ENCODE peak calls at places on chromosome 5, in four cellular contexts. One of them, this sample, is unnamed.

GRCh38 chr5:23820764-23821471 is 313.5 kb downstream of the PRDM9 start:
- DNase-seq in memory B cell: no peak
- DNase-seq in C1 segment of cervical spinal cord: no peak
- DNase-seq in HFF-Myc: no peak
- DNase-seq in this sample: no peak

GRCh38 chr5:143505354-143505753 is 101.9 kb upstream of the NR3C1 start:
- DNase-seq in memory B cell: no peak
- DNase-seq in C1 segment of cervical spinal cord: no peak
- DNase-seq in HFF-Myc: no peak
- DNase-seq in this sample: no peak

GRCh38 chr5:56917534-56917933 is 8.1 kb downstream of the SETD9 start:
- DNase-seq in memory B cell: no peak
- DNase-seq in C1 segment of cervical spinal cord: no peak
- DNase-seq in HFF-Myc: no peak
- DNase-seq in this sample: no peak

GRCh38 chr5:139774980-139775654 is 20.5 kb upstream of the PSD2 start:
- DNase-seq in memory B cell: peak
- DNase-seq in C1 segment of cervical spinal cord: peak
- DNase-seq in HFF-Myc: peak
- DNase-seq in this sample: peak

GRCh38 chr5:39138892-39139291 is 64.7 kb upstream of the RICTOR start:
- DNase-seq in memory B cell: no peak
- DNase-seq in C1 segment of cervical spinal cord: no peak
- DNase-seq in HFF-Myc: no peak
- DNase-seq in this sample: no peak

GRCh38 chr5:136275601-136276000 is 82.6 kb upstream of the SMIM32 start:
- DNase-seq in memory B cell: no peak
- DNase-seq in C1 segment of cervical spinal cord: no peak
- DNase-seq in HFF-Myc: no peak
- DNase-seq in this sample: no peak

GRCh38 chr5:2872676-2873075 is 121.2 kb upstream of the IRX2 start:
- DNase-seq in memory B cell: no peak
- DNase-seq in C1 segment of cervical spinal cord: no peak
- DNase-seq in HFF-Myc: no peak
- DNase-seq in this sample: no peak

GRCh38 chr5:135066781-135067430 is 32.9 kb upstream of the PITX1 start:
- DNase-seq in memory B cell: no peak
- DNase-seq in C1 segment of cervical spinal cord: no peak
- DNase-seq in HFF-Myc: no peak
- DNase-seq in this sample: peak

GRCh38 chr5:137737349-137738256 is 1.7 kb upstream of the KLHL3 start:
- DNase-seq in memory B cell: no peak
- DNase-seq in C1 segment of cervical spinal cord: no peak
- DNase-seq in HFF-Myc: no peak
- DNase-seq in this sample: no peak

GRCh38 chr5:152104211-152104610 is 179.6 kb upstream of the GLRA1 start:
- DNase-seq in memory B cell: no peak
- DNase-seq in C1 segment of cervical spinal cord: no peak
- DNase-seq in HFF-Myc: no peak
- DNase-seq in this sample: no peak

GRCh38 chr5:67648201-67648671 is 451.6 kb upstream of the CD180 start:
- DNase-seq in memory B cell: no peak
- DNase-seq in C1 segment of cervical spinal cord: no peak
- DNase-seq in HFF-Myc: peak
- DNase-seq in this sample: no peak

GRCh38 chr5:120372899-120373298 is 91.2 kb upstream of the PRR16 start:
- DNase-seq in memory B cell: no peak
- DNase-seq in C1 segment of cervical spinal cord: no peak
- DNase-seq in HFF-Myc: no peak
- DNase-seq in this sample: no peak

GRCh38 chr5:173488144-173488543 is 128.3 kb downstream of the BOD1 start:
- DNase-seq in memory B cell: no peak
- DNase-seq in C1 segment of cervical spinal cord: no peak
- DNase-seq in HFF-Myc: no peak
- DNase-seq in this sample: no peak

GRCh38 chr5:5978501-5979361 is 399.6 kb downstream of the MED10 start:
- DNase-seq in memory B cell: no peak
- DNase-seq in C1 segment of cervical spinal cord: no peak
- DNase-seq in HFF-Myc: no peak
- DNase-seq in this sample: no peak

GRCh38 chr5:178454308-178454707 is 135.9 kb downstream of the COL23A1 start:
- DNase-seq in memory B cell: no peak
- DNase-seq in C1 segment of cervical spinal cord: no peak
- DNase-seq in HFF-Myc: no peak
- DNase-seq in this sample: no peak

GRCh38 chr5:9507974-9508373 is 37.9 kb downstream of the SEMA5A start:
- DNase-seq in memory B cell: no peak
- DNase-seq in C1 segment of cervical spinal cord: no peak
- DNase-seq in HFF-Myc: peak
- DNase-seq in this sample: no peak

GRCh38 chr5:57172466-57172961 is 1.3 kb upstream of the GPBP1 start:
- DNase-seq in memory B cell: peak
- DNase-seq in C1 segment of cervical spinal cord: no peak
- DNase-seq in HFF-Myc: no peak
- DNase-seq in this sample: no peak

GRCh38 chr5:6814816-6815215 is 101.6 kb downstream of the TENT4A start:
- DNase-seq in memory B cell: no peak
- DNase-seq in C1 segment of cervical spinal cord: no peak
- DNase-seq in HFF-Myc: no peak
- DNase-seq in this sample: no peak

GRCh38 chr5:18752317-18752716 is 1118.1 kb downstream of the TAF11L14 start:
- DNase-seq in memory B cell: no peak
- DNase-seq in C1 segment of cervical spinal cord: no peak
- DNase-seq in HFF-Myc: no peak
- DNase-seq in this sample: no peak

GRCh38 chr5:15554542-15554941 is 54.6 kb downstream of the FBXL7 start:
- DNase-seq in memory B cell: no peak
- DNase-seq in C1 segment of cervical spinal cord: no peak
- DNase-seq in HFF-Myc: no peak
- DNase-seq in this sample: no peak

GRCh38 chr5:135034186-135034962 is at the start of gene PITX1:
- DNase-seq in memory B cell: no peak
- DNase-seq in C1 segment of cervical spinal cord: no peak
- DNase-seq in HFF-Myc: peak
- DNase-seq in this sample: peak

GRCh38 chr5:102796481-102796880 is 41.4 kb downstream of the PAM start:
- DNase-seq in memory B cell: no peak
- DNase-seq in C1 segment of cervical spinal cord: no peak
- DNase-seq in HFF-Myc: no peak
- DNase-seq in this sample: no peak

GRCh38 chr5:159324097-159324760 is 6.1 kb downstream of the IL12B start:
- DNase-seq in memory B cell: no peak
- DNase-seq in C1 segment of cervical spinal cord: no peak
- DNase-seq in HFF-Myc: peak
- DNase-seq in this sample: no peak

GRCh38 chr5:97986069-97986468 is 787.4 kb upstream of the RGMB start:
- DNase-seq in memory B cell: no peak
- DNase-seq in C1 segment of cervical spinal cord: no peak
- DNase-seq in HFF-Myc: peak
- DNase-seq in this sample: no peak

GRCh38 chr5:59354811-59355210 is 538.7 kb downstream of the PDE4D start:
- DNase-seq in memory B cell: no peak
- DNase-seq in C1 segment of cervical spinal cord: no peak
- DNase-seq in HFF-Myc: no peak
- DNase-seq in this sample: no peak

GRCh38 chr5:33611882-33612281 is 171.1 kb downstream of the TARS1 start:
- DNase-seq in memory B cell: no peak
- DNase-seq in C1 segment of cervical spinal cord: no peak
- DNase-seq in HFF-Myc: no peak
- DNase-seq in this sample: no peak

GRCh38 chr5:10265245-10266109 is 15.4 kb downstream of the CCT5 start:
- DNase-seq in memory B cell: no peak
- DNase-seq in C1 segment of cervical spinal cord: no peak
- DNase-seq in HFF-Myc: no peak
- DNase-seq in this sample: no peak

This sample was measured in Peyer's patch.